ENCODE peak calls at places on chromosomes 11 and 22, in seven cellular contexts. U is transverse colon, C is aorta, M is neural progenitor cell, B is IMR-90, D is right atrium auricular region, N is psoas muscle. R is an unnamed sample.

GRCh38 chr22:29243874-29244446 is 23.8 kb downstream of the RHBDD3 start:
- DNase-seq in U (no peak), C (no peak), M (peak; percentile 14), B (no peak), D (no peak), N (no peak), R (no peak)

GRCh38 chr11:48040830-48041444 is 60.6 kb downstream of the PTPRJ start:
- DNase-seq in U (no peak), C (no peak), M (no peak), B (no peak), D (no peak), N (no peak), R (no peak)

GRCh38 chr11:70662691-70663098 is 264.4 kb downstream of the CTTN start:
- DNase-seq in U (no peak), C (no peak), M (no peak), B (no peak), D (no peak), N (no peak), R (no peak)

GRCh38 chr11:27161071-27161470 is 120.5 kb downstream of the BBOX1 start:
- DNase-seq in U (no peak), C (no peak), M (no peak), B (peak; percentile 68), D (no peak), N (no peak), R (no peak)

GRCh38 chr22:25448435-25449051 is 115.9 kb upstream of the GRK3 start:
- DNase-seq in U (no peak), C (no peak), M (peak; percentile 28), B (peak; percentile 47), D (no peak), N (no peak), R (peak; percentile 67)

GRCh38 chr11:17476317-17477083 is at the start of gene ABCC8:
- DNase-seq in U (no peak), C (no peak), M (peak; percentile 77), B (no peak), D (no peak), N (no peak), R (no peak)

GRCh38 chr11:77560605-77561004 is 29.1 kb upstream of the AQP11 start:
- DNase-seq in U (no peak), C (no peak), M (no peak), B (peak; percentile 69), D (no peak), N (no peak), R (peak; percentile 11)

GRCh38 chr22:45574069-45574703 is 71.5 kb downstream of the FBLN1 start:
- DNase-seq in U (no peak), C (peak; percentile 34), M (no peak), B (no peak), D (no peak), N (no peak), R (no peak)

GRCh38 chr11:121236115-121237001 is 56.2 kb upstream of the SC5D start:
- DNase-seq in U (no peak), C (no peak), M (peak; percentile 68), B (no peak), D (no peak), N (no peak), R (peak; percentile 7)

GRCh38 chr11:6259638-6260019 is at the start of gene CCKBR:
- DNase-seq in U (peak; percentile 23), C (no peak), M (peak; percentile 80), B (no peak), D (no peak), N (no peak), R (no peak)

GRCh38 chr11:82056450-82056849 is 677.2 kb downstream of the FAM181B start:
- DNase-seq in U (no peak), C (no peak), M (no peak), B (no peak), D (no peak), N (no peak), R (no peak)

DNA sequence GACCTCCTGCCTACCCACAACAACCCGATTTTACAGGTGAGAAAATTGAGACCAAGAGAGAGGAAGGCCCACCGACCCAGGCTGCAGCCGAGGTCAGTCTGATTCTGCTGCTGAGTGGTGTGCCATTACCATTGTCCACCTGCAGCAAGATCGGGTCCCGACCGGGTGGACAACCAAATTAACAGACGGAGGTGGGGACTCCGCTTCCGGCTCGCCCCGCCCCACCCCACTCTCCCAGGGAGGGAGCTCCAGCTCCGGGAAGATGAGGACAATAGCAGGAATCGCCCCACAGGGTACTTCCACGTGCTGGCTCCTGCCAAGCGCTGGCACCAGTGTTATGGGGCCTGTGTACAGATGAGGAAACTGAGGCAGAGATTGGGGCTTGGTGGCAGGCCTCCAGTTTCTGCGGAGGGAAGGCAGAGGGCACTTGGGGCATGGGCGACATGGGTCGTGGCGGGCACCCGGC is 425 bp upstream of the KDELR3 start:
- DNase-seq in U (peak; percentile 56), C (no peak), M (no peak), B (no peak), D (no peak), N (peak; percentile 27), R (no peak)
- H3K27me3 ChIP-seq in U (peaks cover 41% of the 10 kb centered on the region), C (no peaks in the 10 kb centered on the region), M (peaks cover 65% of the 10 kb centered on the region), B (peaks cover 3% of the 10 kb centered on the region), D (no peaks in the 10 kb centered on the region), N (peaks cover 37% of the 10 kb centered on the region), R (peaks cover 8% of the 10 kb centered on the region)

DNA sequence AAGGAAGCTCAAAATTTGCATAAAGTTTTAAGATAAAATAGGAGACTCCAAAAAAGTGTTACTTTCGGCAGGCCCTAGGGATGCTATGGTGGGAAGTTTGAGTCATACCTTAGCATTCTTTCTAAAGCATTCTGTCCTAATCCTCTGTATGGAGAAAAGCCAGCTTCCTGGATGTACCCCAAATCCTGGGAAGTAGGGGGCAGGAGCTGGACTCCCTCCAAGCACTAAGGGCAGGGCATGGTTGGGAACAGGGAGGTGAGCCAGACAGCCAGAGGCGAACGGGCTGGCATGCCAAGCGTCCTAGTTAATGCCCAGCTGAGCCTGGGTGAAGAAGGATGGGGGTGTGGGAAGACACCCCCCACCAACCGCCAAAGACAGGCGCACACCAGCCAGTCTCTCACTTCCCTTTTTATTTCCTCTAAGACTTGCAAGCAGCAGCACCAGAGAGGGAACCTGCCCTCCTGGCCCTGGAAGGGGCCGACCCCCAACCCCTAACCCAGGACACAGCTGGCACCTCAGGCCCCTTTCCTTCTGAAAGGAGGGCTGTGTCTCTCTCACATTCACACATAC is 23.9 kb downstream of the RTN4RL2 start:
- DNase-seq in U (no peak), C (no peak), M (no peak), B (no peak), D (no peak), N (no peak), R (no peak)
- H3K4me3 ChIP-seq in U (no peak overlapping the region), C (no peak overlapping the region), M (no peak overlapping the region), B (no peak overlapping the region), D (no peak overlapping the region), N (no peak overlapping the region), R (no peak overlapping the region)

GRCh38 chr22:35539487-35539886 is 1.1 kb upstream of the RASD2 start:
- DNase-seq in U (no peak), C (no peak), M (no peak), B (no peak), D (no peak), N (no peak), R (no peak)

GRCh38 chr22:35540600-35541253 is at the start of gene RASD2:
- DNase-seq in U (peak; percentile 58), C (peak; percentile 60), M (peak; percentile 69), B (peak; percentile 19), D (no peak), N (peak; percentile 39), R (peak; percentile 42)

GRCh38 chr22:35541254-35541748 is 670 bp downstream of the RASD2 start:
- DNase-seq in U (peak; percentile 46), C (no peak), M (peak; percentile 68), B (no peak), D (no peak), N (no peak), R (no peak)

GRCh38 chr22:35538801-35539321 is 1.8 kb upstream of the RASD2 start:
- DNase-seq in U (peak; percentile 49), C (peak; percentile 66), M (peak; percentile 55), B (no peak), D (no peak), N (no peak), R (peak; percentile 31)

GRCh38 chr22:35539910-35540599 is 576 bp upstream of the RASD2 start:
- DNase-seq in U (peak; percentile 78), C (peak; percentile 72), M (peak; percentile 78), B (peak; percentile 22), D (no peak), N (peak; percentile 67), R (peak; percentile 82)
- H3K27me3 ChIP-seq in U (peaks cover 20% of the 10 kb centered on the region), C (no peaks in the 10 kb centered on the region), M (peaks cover 65% of the 10 kb centered on the region), B (no peaks in the 10 kb centered on the region), D (no peaks in the 10 kb centered on the region), N (peaks cover 6% of the 10 kb centered on the region), R (peaks cover 25% of the 10 kb centered on the region)

GRCh38 chr11:37505406-37505805 is 907.4 kb upstream of the RAG2 start:
- DNase-seq in U (no peak), C (no peak), M (peak; percentile 38), B (no peak), D (no peak), N (no peak), R (no peak)
- H3K4me3 ChIP-seq in U (no peak overlapping the region), C (no peak overlapping the region), M (no peak overlapping the region), B (no peak overlapping the region), D (no peak overlapping the region), N (no peak overlapping the region), R (peak overlapping the region; percentile 38)

GRCh38 chr11:117882539-117882938 is 6.1 kb upstream of the FXYD6 start:
- DNase-seq in U (no peak), C (no peak), M (no peak), B (no peak), D (peak; percentile 50), N (no peak), R (no peak)
- H3K27me3 ChIP-seq in U (peaks cover 17% of the 10 kb centered on the region), C (peaks cover 2% of the 10 kb centered on the region), M (peaks cover 16% of the 10 kb centered on the region), B (peaks cover 18% of the 10 kb centered on the region), D (no peaks in the 10 kb centered on the region), N (peaks cover 27% of the 10 kb centered on the region), R (peaks cover 34% of the 10 kb centered on the region)

DNA sequence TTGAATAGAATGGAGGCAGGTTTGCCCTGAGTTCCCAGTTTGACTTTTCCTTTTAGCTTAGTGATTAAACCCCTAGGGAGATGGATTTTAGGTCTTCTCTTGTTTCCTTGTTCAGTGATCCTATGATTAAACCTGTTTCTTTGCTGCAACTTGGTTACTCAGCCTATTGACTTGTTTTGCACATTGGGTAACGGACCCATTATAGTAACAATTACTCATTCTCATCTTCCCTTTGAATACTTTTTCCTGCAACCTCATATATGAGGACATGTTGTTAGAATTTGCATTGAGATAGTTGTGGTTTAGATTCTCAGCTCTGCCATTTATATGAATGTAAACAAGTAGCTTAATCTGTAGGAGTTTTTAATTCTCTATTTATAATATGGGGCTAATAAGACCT is 489.2 kb upstream of the CNTN5 start:
- DNase-seq in U (no peak), C (no peak), M (peak; percentile 4), B (no peak), D (no peak), N (no peak), R (no peak)
- H3K4me3 ChIP-seq in U (no peak overlapping the region), C (no peak overlapping the region), M (no peak overlapping the region), B (no peak overlapping the region), D (no peak overlapping the region), N (no peak overlapping the region), R (no peak overlapping the region)

R was measured in adipocyte.